ENCODE peak calls at places on chromosome 22, in five cellular contexts. O is Calu3, E is progenitor cell of endocrine pancreas, Y is tibial artery, C is PC-3. W is an unnamed sample.

GRCh38 chr22:29268511-29269229 is 602 bp downstream of the EWSR1 start:
- DNase-seq in O (peak), E (peak), Y (peak), C (peak), W (peak)

GRCh38 chr22:28891156-28891733 is 7.9 kb downstream of the ZNRF3 start:
- DNase-seq in O (no peak), E (no peak), Y (no peak), C (no peak), W (no peak)

GRCh38 chr22:20180640-20181039 is 29.8 kb upstream of the CCDC188 start:
- DNase-seq in O (no peak), E (no peak), Y (no peak), C (no peak), W (no peak)

GRCh38 chr22:19530751-19531150 is 6.5 kb upstream of the CLDN5 start:
- DNase-seq in O (no peak), E (no peak), Y (no peak), C (no peak), W (no peak)

GRCh38 chr22:32650553-32651345 is 150.8 kb upstream of the TIMP3 start:
- DNase-seq in O (no peak), E (no peak), Y (no peak), C (no peak), W (no peak)

GRCh38 chr22:27866136-27867091 is 52.6 kb downstream of the PITPNB start:
- DNase-seq in O (no peak), E (no peak), Y (peak), C (peak), W (no peak)

GRCh38 chr22:19556963-19557545 is 32.8 kb upstream of the CLDN5 start:
- DNase-seq in O (no peak), E (no peak), Y (no peak), C (no peak), W (no peak)

GRCh38 chr22:28907311-28908008 is 24.1 kb downstream of the ZNRF3 start:
- DNase-seq in O (no peak), E (no peak), Y (no peak), C (no peak), W (no peak)

GRCh38 chr22:17890245-17890671 is 116.0 kb upstream of the BID start:
- DNase-seq in O (no peak), E (no peak), Y (no peak), C (peak), W (no peak)

GRCh38 chr22:36815558-36816337 is 1.1 kb downstream of the PVALB start:
- DNase-seq in O (no peak), E (no peak), Y (no peak), C (no peak), W (no peak)

GRCh38 chr22:26462051-26462450 is 21.5 kb downstream of the HPS4 start:
- DNase-seq in O (no peak), E (no peak), Y (no peak), C (no peak), W (no peak)

GRCh38 chr22:18078329-18079041 is 695 bp downstream of the PEX26 start:
- DNase-seq in O (peak), E (peak), Y (no peak), C (peak), W (peak)

GRCh38 chr22:42752912-42753311 is 32.2 kb upstream of the A4GALT start:
- DNase-seq in O (no peak), E (no peak), Y (no peak), C (no peak), W (no peak)

GRCh38 chr22:28647216-28647615 is 32.4 kb downstream of the TTC28 start:
- DNase-seq in O (no peak), E (no peak), Y (no peak), C (no peak), W (no peak)

GRCh38 chr22:27823221-27823620 is 21.7 kb upstream of the MN1 start:
- DNase-seq in O (no peak), E (no peak), Y (no peak), C (no peak), W (no peak)

GRCh38 chr22:38756631-38757463 is 1.0 kb upstream of the SUN2 start:
- DNase-seq in O (no peak), E (no peak), Y (no peak), C (no peak), W (no peak)

GRCh38 chr22:17257578-17257977 is 38.3 kb upstream of the ADA2 start:
- DNase-seq in O (no peak), E (no peak), Y (no peak), C (no peak), W (no peak)

GRCh38 chr22:38923463-38924196 is 33.8 kb upstream of the APOBEC3A start:
- DNase-seq in O (peak), E (no peak), Y (peak), C (peak), W (no peak)

GRCh38 chr22:27537481-27537891 is 264.1 kb downstream of the MN1 start:
- DNase-seq in O (no peak), E (no peak), Y (no peak), C (no peak), W (no peak)

GRCh38 chr22:39913321-39913720 is 12.4 kb downstream of the GRAP2 start:
- DNase-seq in O (no peak), E (no peak), Y (no peak), C (no peak), W (no peak)

GRCh38 chr22:30575011-30575671 is 676 bp upstream of the GAL3ST1 start:
- DNase-seq in O (no peak), E (no peak), Y (peak), C (no peak), W (no peak)

GRCh38 chr22:40720538-40721256 is 41.4 kb downstream of the MCHR1 start:
- DNase-seq in O (no peak), E (no peak), Y (no peak), C (no peak), W (no peak)

GRCh38 chr22:38141574-38141973 is 31.1 kb upstream of the BAIAP2L2 start:
- DNase-seq in O (no peak), E (no peak), Y (no peak), C (no peak), W (no peak)

GRCh38 chr22:50118557-50119168 is 28.9 kb downstream of the MOV10L1 start:
- DNase-seq in O (peak), E (no peak), Y (no peak), C (no peak), W (no peak)

GRCh38 chr22:27597703-27598444 is 203.7 kb downstream of the MN1 start:
- DNase-seq in O (peak), E (no peak), Y (no peak), C (peak), W (no peak)

GRCh38 chr22:16965560-16965959 is 42.5 kb downstream of the GAB4 start:
- DNase-seq in O (no peak), E (no peak), Y (no peak), C (no peak), W (no peak)

GRCh38 chr22:43042101-43042780 is 27.3 kb upstream of the PACSIN2 start:
- DNase-seq in O (no peak), E (no peak), Y (no peak), C (no peak), W (no peak)

GRCh38 chr22:37817705-37818311 is 5.4 kb upstream of the GALR3 start:
- DNase-seq in O (peak), E (peak), Y (peak), C (peak), W (peak)

GRCh38 chr22:40394607-40395006 is 24.2 kb downstream of the SGSM3 start:
- DNase-seq in O (no peak), E (no peak), Y (no peak), C (no peak), W (no peak)

GRCh38 chr22:35683560-35683959 is 34.1 kb upstream of the APOL5 start:
- DNase-seq in O (no peak), E (no peak), Y (no peak), C (no peak), W (no peak)
- TF ChIP-seq CTCF in O (no peak), E (no peak), Y (no peak), C (no peak), W (peak)

GRCh38 chr22:44461614-44462013 is 36.4 kb downstream of the RTL6 start:
- DNase-seq in O (no peak), E (no peak), Y (no peak), C (no peak), W (no peak)

GRCh38 chr22:44462246-44463015 is 35.6 kb downstream of the RTL6 start:
- DNase-seq in O (no peak), E (no peak), Y (no peak), C (no peak), W (no peak)

GRCh38 chr22:44459041-44459440 is 39.0 kb downstream of the RTL6 start:
- DNase-seq in O (no peak), E (no peak), Y (no peak), C (no peak), W (no peak)

GRCh38 chr22:44461083-44461375 is 37.0 kb downstream of the RTL6 start:
- DNase-seq in O (no peak), E (no peak), Y (no peak), C (no peak), W (no peak)

GRCh38 chr22:44460287-44461082 is 37.5 kb downstream of the RTL6 start:
- DNase-seq in O (no peak), E (no peak), Y (no peak), C (no peak), W (no peak)
- TF ChIP-seq CTCF in O (no peak), E (no peak), Y (no peak), C (no peak), W (no peak)

GRCh38 chr22:33756508-33756949 is 163.7 kb downstream of the LARGE1 start:
- DNase-seq in O (no peak), E (no peak), Y (no peak), C (no peak), W (no peak)
- TF ChIP-seq CTCF in O (no peak), E (no peak), Y (no peak), C (no peak), W (no peak)

GRCh38 chr22:45502215-45503070 is at the start of gene FBLN1:
- DNase-seq in O (peak), E (peak), Y (no peak), C (peak), W (no peak)
- TF ChIP-seq CTCF in O (peak), E (peak), Y (no peak), C (peak), W (no peak)

DNA sequence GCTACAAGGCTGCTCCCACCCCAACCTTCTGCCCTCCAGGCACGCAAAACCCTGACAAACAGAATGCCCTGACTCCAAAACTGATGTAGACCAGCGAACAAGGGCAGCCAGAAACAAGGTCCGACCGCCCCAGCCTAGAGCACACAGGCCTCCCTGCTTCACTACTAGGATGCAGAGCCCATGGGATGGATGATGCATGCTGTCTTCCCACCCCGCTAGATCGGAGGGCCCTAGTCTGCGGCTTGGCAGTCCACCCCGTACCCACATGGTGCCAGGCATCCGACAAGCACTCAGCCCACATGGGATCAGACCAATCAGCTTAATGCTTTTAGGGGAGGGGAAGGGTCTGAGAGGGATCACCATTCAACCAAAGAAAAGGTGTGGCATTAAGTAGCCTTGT is 30.6 kb downstream of the PISD start:
- DNase-seq in O (no peak), E (no peak), Y (no peak), C (no peak), W (no peak)
- TF ChIP-seq CTCF in O (no peak), E (no peak), Y (no peak), C (no peak), W (no peak)

GRCh38 chr22:48488611-48489456 is 1338.8 kb downstream of the BRD1 start:
- DNase-seq in O (no peak), E (no peak), Y (no peak), C (no peak), W (no peak)
- TF ChIP-seq CTCF in O (no peak), E (no peak), Y (no peak), C (no peak), W (no peak)

GRCh38 chr22:21990449-21991308 is 8.1 kb upstream of the TOP3B start:
- DNase-seq in O (no peak), E (no peak), Y (no peak), C (no peak), W (no peak)
- TF ChIP-seq CTCF in O (no peak), E (no peak), Y (no peak), C (no peak), W (no peak)

DNA sequence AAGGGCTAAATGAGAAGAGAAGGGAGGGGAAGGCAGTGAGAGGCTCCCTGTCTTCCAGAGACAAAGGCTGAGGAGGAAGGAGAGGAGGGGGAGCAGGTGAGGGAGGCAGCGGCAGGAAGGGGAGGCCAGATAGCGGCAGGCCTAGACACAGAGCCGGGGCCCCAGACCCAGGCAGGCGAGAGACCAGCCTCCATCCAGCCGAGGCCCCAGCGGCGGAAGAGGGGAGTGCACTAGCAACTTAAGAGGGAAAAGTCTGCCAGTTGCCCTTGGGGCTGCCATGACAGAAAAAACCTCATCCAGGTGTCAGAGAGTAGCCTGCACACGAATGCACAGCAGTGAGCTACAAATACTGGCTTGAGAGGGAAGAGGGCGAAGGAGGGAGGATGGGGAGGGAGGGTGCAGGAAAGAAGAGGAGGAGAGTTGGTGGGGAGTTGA is 46.7 kb downstream of the IGLL1 start:
- DNase-seq in O (peak), E (peak), Y (peak), C (no peak), W (no peak)
- TF ChIP-seq CTCF in O (peak), E (peak), Y (no peak), C (no peak), W (peak)